ENCODE peak calls at places on chromosomes 4 and X, in nine cellular contexts. V is Peyer's patch, N is tibial nerve, R is breast epithelium, T is ovary, D is suprapubic skin, U is heart left ventricle, B is transverse colon, H is NB4. P is an unnamed sample.

GRCh38 chr4:84159767-84160166 is 339.3 kb downstream of the NKX6-1 start:
- DNase-seq in T (no peak), D (no peak), R (no peak), U (no peak), B (no peak), N (no peak), H (peak; percentile 4), V (no peak), P (no peak)

GRCh38 chr4:165493359-165493758 is 114.6 kb downstream of the CPE start:
- DNase-seq in D (peak; percentile 75), B (peak; percentile 70), R (peak; percentile 55), T (peak; percentile 71), V (peak; percentile 24), H (peak; percentile 62), N (peak; percentile 65), U (peak; percentile 50), P (no peak)

GRCh38 chrX:140817943-140818342 is 108.4 kb downstream of the LINC00632 start:
- DNase-seq in N (peak; percentile 5), B (no peak), H (peak; percentile 21), V (no peak), R (no peak), D (no peak), U (no peak), T (no peak), P (no peak)

GRCh38 chrX:129808163-129808828 is 28.5 kb downstream of the SASH3 start:
- DNase-seq in D (no peak), U (no peak), V (no peak), T (no peak), N (no peak), H (no peak), R (no peak), B (no peak), P (no peak)

GRCh38 chr4:2220016-2220620 is 21.8 kb downstream of the HAUS3 start:
- DNase-seq in T (peak; percentile 79), B (peak; percentile 75), D (peak; percentile 73), N (peak; percentile 84), R (peak; percentile 62), V (peak; percentile 73), U (peak; percentile 56), H (peak; percentile 84), P (no peak)

GRCh38 chr4:140315970-140316369 is 57.5 kb upstream of the SCOC start:
- DNase-seq in B (no peak), D (no peak), U (no peak), T (no peak), R (no peak), H (no peak), V (no peak), N (no peak), P (no peak)

GRCh38 chr4:124641715-124642380 is 70.7 kb downstream of the ANKRD50 start:
- DNase-seq in V (no peak), N (peak; percentile 10), R (no peak), B (no peak), H (peak; percentile 34), U (no peak), T (no peak), D (no peak), P (no peak)

GRCh38 chrX:16258936-16259335 is 91.7 kb downstream of the MAGEB17 start:
- DNase-seq in V (no peak), D (no peak), R (no peak), N (no peak), T (no peak), B (no peak), U (no peak), H (no peak), P (no peak)

GRCh38 chr4:83561381-83561780 is 25.5 kb downstream of the GPAT3 start:
- DNase-seq in T (no peak), U (no peak), V (no peak), H (peak; percentile 84), R (no peak), B (peak; percentile 13), D (no peak), N (peak; percentile 31), P (no peak)

GRCh38 chr4:82044141-82044993 is 329.4 kb downstream of the HNRNPD start:
- DNase-seq in V (no peak), B (peak; percentile 38), N (peak; percentile 14), R (peak; percentile 54), H (peak; percentile 72), T (peak; percentile 70), D (peak; percentile 65), U (peak; percentile 22), P (no peak)

DNA sequence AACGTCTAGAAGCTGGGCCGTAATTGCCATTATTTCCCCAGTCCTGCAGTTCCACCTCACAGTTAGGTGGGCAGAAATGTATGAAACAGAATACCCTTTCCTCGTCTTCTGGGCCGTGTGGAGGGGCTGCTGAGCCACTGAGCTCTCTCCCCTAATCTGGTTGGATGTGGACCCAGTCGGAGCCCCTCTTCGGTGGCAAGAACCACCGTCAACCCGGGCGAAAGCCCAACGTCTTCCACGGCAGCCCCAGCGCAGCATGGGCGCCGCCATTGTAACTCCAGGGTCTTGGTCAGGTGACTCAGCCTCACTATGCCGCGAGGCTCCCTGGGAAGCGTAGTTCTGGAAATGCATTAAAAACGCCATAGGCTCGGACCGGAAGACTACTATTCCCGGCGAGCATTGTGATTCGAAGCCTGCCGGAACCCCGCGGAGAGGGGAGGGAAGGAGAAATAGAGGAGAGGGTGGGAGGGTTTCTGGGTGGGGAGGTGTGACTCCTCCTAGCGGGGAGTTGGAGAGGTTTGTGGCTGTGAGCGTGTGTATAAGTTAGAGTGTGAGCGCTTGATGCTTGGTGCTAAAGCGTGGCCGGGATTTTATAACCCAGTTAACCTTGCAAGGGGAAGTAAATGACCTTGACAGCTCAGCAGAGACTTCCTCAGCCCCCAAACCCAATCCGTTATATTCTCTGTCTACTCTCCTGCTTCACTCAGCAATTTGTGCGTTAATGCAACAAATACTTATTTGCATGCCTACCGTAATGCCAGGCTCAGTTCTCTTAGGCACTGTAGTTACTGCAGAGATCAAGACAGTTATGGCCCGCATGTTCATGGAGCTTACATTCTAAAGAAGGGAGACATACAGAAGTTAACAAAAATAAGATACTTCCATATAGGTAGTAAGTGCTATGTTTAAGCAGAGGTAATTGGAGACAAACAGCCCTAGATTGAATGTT is at the start of gene GATB:
- DNase-seq in D (peak; percentile 96), R (peak; percentile 86), U (peak; percentile 94), H (peak; percentile 96), T (peak; percentile 92), B (peak; percentile 93), V (peak; percentile 95), N (peak; percentile 91), P (peak; percentile 97)
- TF ChIP-seq POLR2A in D (peak; percentile 40), R (peak; percentile 39), U (no peak), H (peak; percentile 40), T (no peak), B (peak; percentile 65), V (peak; percentile 44), N (peak; percentile 24), P (no peak)

DNA sequence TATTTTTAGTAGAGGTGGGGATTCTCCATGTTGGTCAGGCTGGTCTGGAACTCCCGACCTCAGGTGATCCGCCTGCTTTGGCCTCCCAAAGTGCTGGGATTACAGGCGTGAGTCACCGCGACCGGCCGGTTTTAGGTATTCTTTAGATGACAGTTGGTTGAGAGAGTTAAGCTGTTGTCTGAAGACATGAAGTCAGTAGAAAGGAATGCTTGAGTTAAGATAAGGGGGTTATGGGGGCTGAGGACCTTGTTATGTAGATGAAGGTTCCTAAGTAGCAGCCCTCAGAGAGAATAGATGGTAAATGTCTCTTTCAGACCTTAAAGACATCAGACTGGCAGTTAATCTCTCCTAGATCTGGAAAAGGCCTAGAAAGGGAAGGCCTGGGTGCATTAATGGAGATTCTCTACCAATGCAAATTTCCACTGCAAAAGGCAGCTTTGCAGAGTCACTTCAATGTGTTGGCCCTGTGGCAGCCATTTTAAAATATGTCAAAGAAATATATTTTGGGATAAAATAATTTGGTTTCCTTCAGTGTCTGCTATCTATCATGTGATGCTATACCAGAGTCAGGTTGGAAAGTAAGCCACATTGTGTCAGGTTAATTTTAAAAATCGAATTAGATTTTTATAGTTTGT is 6.4 kb upstream of the ZNF674 start:
- DNase-seq in U (no peak), H (no peak), V (no peak), R (no peak), D (no peak), N (no peak), T (no peak), B (no peak), P (no peak)
- TF ChIP-seq POLR2A in U (no peak), H (no peak), V (no peak), R (no peak), D (no peak), N (no peak), T (no peak), B (no peak), P (no peak)

GRCh38 chr4:169659736-169660670 is 39.6 kb downstream of the CLCN3 start:
- DNase-seq in T (peak; percentile 52), D (peak; percentile 80), U (peak; percentile 82), V (peak; percentile 48), R (no peak), H (peak; percentile 95), B (peak; percentile 78), N (peak; percentile 70), P (no peak)
- TF ChIP-seq POLR2A in T (no peak), D (peak; percentile 38), U (no peak), V (peak; percentile 39), R (no peak), H (peak; percentile 41), B (peak; percentile 77), N (peak; percentile 47), P (no peak)

GRCh38 chr4:169270156-169270809 is 473 bp downstream of the SH3RF1 start:
- DNase-seq in D (peak; percentile 75), N (peak; percentile 23), T (peak; percentile 67), V (peak; percentile 31), U (peak; percentile 70), H (peak; percentile 84), B (peak; percentile 69), R (no peak), P (no peak)

GRCh38 chr4:169268951-169269781 is 1.6 kb downstream of the SH3RF1 start:
- DNase-seq in N (no peak), H (no peak), D (no peak), T (no peak), B (peak; percentile 31), U (no peak), V (no peak), R (no peak), P (no peak)

GRCh38 chr4:169271692-169272007 is 894 bp upstream of the SH3RF1 start:
- DNase-seq in R (no peak), N (no peak), U (no peak), B (peak; percentile 22), V (no peak), H (no peak), T (no peak), D (no peak), P (no peak)

GRCh38 chr4:169272265-169272886 is 1.6 kb upstream of the SH3RF1 start:
- DNase-seq in T (no peak), R (no peak), B (no peak), V (no peak), N (no peak), U (no peak), H (no peak), D (no peak), P (no peak)

DNA sequence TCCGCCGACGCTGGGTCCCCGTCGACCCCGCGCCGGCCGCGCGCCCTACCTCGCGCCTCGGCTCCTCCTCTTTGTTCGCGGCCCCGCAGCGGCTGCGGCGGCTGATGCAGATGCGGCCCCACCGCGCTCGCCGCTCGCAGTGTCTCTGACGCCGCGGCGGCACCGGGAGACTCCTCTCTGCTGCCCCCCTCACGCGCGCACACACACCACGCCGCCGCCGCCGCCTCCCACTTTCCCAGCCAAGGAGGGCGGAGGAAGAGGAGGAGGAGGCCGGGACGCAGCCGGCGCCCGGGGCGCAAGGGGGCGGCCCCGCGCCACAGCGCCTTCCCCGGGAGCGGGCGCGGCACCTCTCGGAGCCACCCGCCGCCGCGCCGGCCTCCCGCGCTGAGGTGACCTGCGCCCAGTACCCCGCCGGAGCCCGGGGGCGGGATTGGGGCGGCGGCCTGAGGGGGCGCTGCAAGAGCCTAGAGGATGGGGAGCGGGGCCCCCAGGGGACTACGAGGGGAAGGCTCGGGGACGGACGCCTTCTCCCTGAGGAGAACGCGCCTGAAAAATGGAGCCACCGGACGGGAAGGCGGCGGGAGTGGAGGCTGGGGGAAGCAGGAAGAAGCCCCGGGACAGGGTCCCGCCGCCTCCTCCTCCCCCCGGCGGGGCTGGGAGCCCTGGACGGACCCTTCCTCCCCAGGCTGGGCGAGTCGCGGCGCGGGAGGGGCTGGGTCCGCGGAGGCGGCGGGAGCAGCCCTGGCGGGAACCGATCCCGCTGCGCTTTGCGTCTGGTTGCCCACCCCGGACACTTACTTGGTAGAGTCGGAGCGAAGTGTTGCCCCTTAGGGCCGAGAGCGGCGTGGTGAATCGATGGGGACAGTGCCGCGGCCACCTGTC is at the start of gene SH3RF1:
- DNase-seq in N (peak; percentile 87), R (peak; percentile 86), U (peak; percentile 92), H (peak; percentile 74), T (peak; percentile 93), V (peak; percentile 60), D (peak; percentile 90), B (peak; percentile 88), P (no peak)
- TF ChIP-seq POLR2A in N (peak; percentile 64), R (peak; percentile 66), U (peak; percentile 7), H (no peak), T (peak; percentile 92), V (peak; percentile 91), D (peak; percentile 72), B (peak; percentile 91), P (peak; percentile 83)

P was measured in vagina.